ENCODE peak calls at places on chromosomes 2 and 18, in seven cellular contexts. One of them, this sample, is unnamed.
A peak's percentile ranks its signal among the peaks of the same experiment; 100 is the strongest.

GRCh38 chr2:393711-394696 is 106.1 kb upstream of the ALKAL2 start:
- DNase-seq in hepatocyte: peak; percentile 60
- DNase-seq in right cardiac atrium: no peak
- DNase-seq in ascending aorta: no peak
- DNase-seq in OCI-LY7: no peak
- DNase-seq in stomach: no peak
- DNase-seq in CD4-positive, alpha-beta memory T cell: peak; percentile 77
- DNase-seq in this sample: peak; percentile 53

GRCh38 chr18:42675810-42676209 is 439.7 kb downstream of the RIT2 start:
- DNase-seq in hepatocyte: no peak
- DNase-seq in right cardiac atrium: no peak
- DNase-seq in ascending aorta: no peak
- DNase-seq in OCI-LY7: no peak
- DNase-seq in stomach: no peak
- DNase-seq in CD4-positive, alpha-beta memory T cell: no peak
- DNase-seq in this sample: no peak

GRCh38 chr2:30230855-30231725 is at the start of gene LBH:
- DNase-seq in hepatocyte: peak; percentile 94
- DNase-seq in right cardiac atrium: peak; percentile 95
- DNase-seq in ascending aorta: peak; percentile 96
- DNase-seq in OCI-LY7: peak; percentile 57
- DNase-seq in stomach: peak; percentile 79
- DNase-seq in CD4-positive, alpha-beta memory T cell: peak; percentile 88
- DNase-seq in this sample: peak; percentile 86

GRCh38 chr18:41756141-41756540 is 198.9 kb upstream of the PIK3C3 start:
- DNase-seq in hepatocyte: no peak
- DNase-seq in right cardiac atrium: no peak
- DNase-seq in ascending aorta: no peak
- DNase-seq in OCI-LY7: no peak
- DNase-seq in stomach: no peak
- DNase-seq in CD4-positive, alpha-beta memory T cell: no peak
- DNase-seq in this sample: no peak

GRCh38 chr18:49031511-49032188 is 80.9 kb upstream of the SMAD7 start:
- DNase-seq in hepatocyte: peak; percentile 2
- DNase-seq in right cardiac atrium: peak; percentile 39
- DNase-seq in ascending aorta: no peak
- DNase-seq in OCI-LY7: no peak
- DNase-seq in stomach: peak; percentile 24
- DNase-seq in CD4-positive, alpha-beta memory T cell: peak; percentile 22
- DNase-seq in this sample: no peak

GRCh38 chr2:46270384-46270783 is 26.8 kb upstream of the EPAS1 start:
- DNase-seq in hepatocyte: no peak
- DNase-seq in right cardiac atrium: no peak
- DNase-seq in ascending aorta: no peak
- DNase-seq in OCI-LY7: no peak
- DNase-seq in stomach: no peak
- DNase-seq in CD4-positive, alpha-beta memory T cell: no peak
- DNase-seq in this sample: no peak

GRCh38 chr2:183029219-183029618 is 9.0 kb downstream of the NCKAP1 start:
- DNase-seq in hepatocyte: no peak
- DNase-seq in right cardiac atrium: no peak
- DNase-seq in ascending aorta: no peak
- DNase-seq in OCI-LY7: no peak
- DNase-seq in stomach: no peak
- DNase-seq in CD4-positive, alpha-beta memory T cell: no peak
- DNase-seq in this sample: no peak

GRCh38 chr18:7577706-7578105 is 10.6 kb downstream of the PTPRM start:
- DNase-seq in hepatocyte: no peak
- DNase-seq in right cardiac atrium: no peak
- DNase-seq in ascending aorta: no peak
- DNase-seq in OCI-LY7: no peak
- DNase-seq in stomach: no peak
- DNase-seq in CD4-positive, alpha-beta memory T cell: no peak
- DNase-seq in this sample: no peak

GRCh38 chr2:14773696-14774095 is 141.2 kb downstream of the LRATD1 start:
- DNase-seq in hepatocyte: no peak
- DNase-seq in right cardiac atrium: no peak
- DNase-seq in ascending aorta: no peak
- DNase-seq in OCI-LY7: no peak
- DNase-seq in stomach: no peak
- DNase-seq in CD4-positive, alpha-beta memory T cell: no peak
- DNase-seq in this sample: no peak

GRCh38 chr2:143083636-143084035 is 45.6 kb upstream of the ARHGAP15 start:
- DNase-seq in hepatocyte: no peak
- DNase-seq in right cardiac atrium: no peak
- DNase-seq in ascending aorta: no peak
- DNase-seq in OCI-LY7: no peak
- DNase-seq in stomach: no peak
- DNase-seq in CD4-positive, alpha-beta memory T cell: no peak
- DNase-seq in this sample: no peak

GRCh38 chr2:136281281-136282117 is 163.6 kb upstream of the CXCR4 start:
- DNase-seq in hepatocyte: no peak
- DNase-seq in right cardiac atrium: no peak
- DNase-seq in ascending aorta: no peak
- DNase-seq in OCI-LY7: no peak
- DNase-seq in stomach: no peak
- DNase-seq in CD4-positive, alpha-beta memory T cell: peak; percentile 70
- DNase-seq in this sample: peak; percentile 63

GRCh38 chr2:218970916-218971315 is 11.4 kb downstream of the CDK5R2 start:
- DNase-seq in hepatocyte: no peak
- DNase-seq in right cardiac atrium: no peak
- DNase-seq in ascending aorta: no peak
- DNase-seq in OCI-LY7: no peak
- DNase-seq in stomach: no peak
- DNase-seq in CD4-positive, alpha-beta memory T cell: no peak
- DNase-seq in this sample: no peak

GRCh38 chr18:21740474-21740723 is 193 bp upstream of the MIB1 start:
- DNase-seq in hepatocyte: peak; percentile 100
- DNase-seq in right cardiac atrium: no peak
- DNase-seq in ascending aorta: peak; percentile 99
- DNase-seq in OCI-LY7: peak; percentile 98
- DNase-seq in stomach: no peak
- DNase-seq in CD4-positive, alpha-beta memory T cell: no peak
- DNase-seq in this sample: peak; percentile 97

GRCh38 chr2:109614715-109615636 is 812 bp downstream of the SOWAHC start:
- DNase-seq in hepatocyte: peak; percentile 51
- DNase-seq in right cardiac atrium: peak; percentile 73
- DNase-seq in ascending aorta: peak; percentile 67
- DNase-seq in OCI-LY7: no peak
- DNase-seq in stomach: no peak
- DNase-seq in CD4-positive, alpha-beta memory T cell: peak; percentile 14
- DNase-seq in this sample: no peak

GRCh38 chr18:50089702-50090101 is 105.2 kb downstream of the MYO5B start:
- DNase-seq in hepatocyte: no peak
- DNase-seq in right cardiac atrium: no peak
- DNase-seq in ascending aorta: no peak
- DNase-seq in OCI-LY7: no peak
- DNase-seq in stomach: no peak
- DNase-seq in CD4-positive, alpha-beta memory T cell: no peak
- DNase-seq in this sample: no peak

GRCh38 chr2:232633413-232634318 is at the start of gene EFHD1:
- DNase-seq in hepatocyte: peak; percentile 85
- DNase-seq in right cardiac atrium: peak; percentile 92
- DNase-seq in ascending aorta: peak; percentile 91
- DNase-seq in OCI-LY7: no peak
- DNase-seq in stomach: peak; percentile 75
- DNase-seq in CD4-positive, alpha-beta memory T cell: peak; percentile 33
- DNase-seq in this sample: peak; percentile 8

DNA sequence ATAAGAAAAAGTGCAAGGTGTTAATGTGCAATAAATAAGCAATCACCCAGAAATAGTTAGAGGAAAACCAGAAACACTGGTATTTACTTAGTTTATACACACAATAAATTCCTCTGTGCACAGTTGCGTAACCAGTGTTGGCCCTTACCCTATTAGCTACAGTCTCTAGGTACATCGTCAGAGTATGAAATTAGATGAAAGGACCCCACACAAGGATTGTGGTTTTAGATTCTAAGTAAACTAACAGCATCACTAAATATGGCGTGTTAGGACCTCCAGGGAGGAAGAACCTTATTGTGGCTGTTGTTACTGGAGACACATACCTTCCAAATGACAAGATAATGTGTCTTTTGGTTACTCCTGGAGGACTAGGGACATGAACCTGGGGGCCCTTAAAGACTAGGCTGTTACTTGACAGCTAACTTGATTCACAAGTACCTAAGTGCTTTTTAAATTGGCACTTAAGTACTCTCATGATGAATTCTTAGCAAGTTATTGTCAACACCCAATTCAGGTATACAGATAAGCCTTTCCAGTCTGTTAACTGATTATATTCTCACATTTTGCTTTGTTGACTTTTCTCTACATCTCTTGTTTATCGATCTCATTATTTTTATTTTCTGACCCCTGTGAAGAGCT is 115.3 kb downstream of the FEZ2 start:
- DNase-seq in hepatocyte: peak; percentile 49
- DNase-seq in right cardiac atrium: no peak
- DNase-seq in ascending aorta: no peak
- DNase-seq in OCI-LY7: no peak
- DNase-seq in stomach: no peak
- DNase-seq in CD4-positive, alpha-beta memory T cell: no peak
- DNase-seq in this sample: no peak
- H3K4me1 ChIP-seq in hepatocyte: peaks cover 43% of the 10 kb centered on the region
- H3K4me1 ChIP-seq in right cardiac atrium: peaks cover 10% of the 10 kb centered on the region
- H3K4me1 ChIP-seq in ascending aorta: peaks cover 65% of the 10 kb centered on the region
- H3K4me1 ChIP-seq in OCI-LY7: peaks cover 1% of the 10 kb centered on the region
- H3K4me1 ChIP-seq in stomach: peaks cover 71% of the 10 kb centered on the region
- H3K4me1 ChIP-seq in CD4-positive, alpha-beta memory T cell: no peaks in the 10 kb centered on the region
- H3K4me1 ChIP-seq in this sample: no peaks in the 10 kb centered on the region

GRCh38 chr2:12765203-12765602 is 48.5 kb downstream of the TRIB2 start:
- DNase-seq in hepatocyte: no peak
- DNase-seq in right cardiac atrium: no peak
- DNase-seq in ascending aorta: no peak
- DNase-seq in OCI-LY7: no peak
- DNase-seq in stomach: no peak
- DNase-seq in CD4-positive, alpha-beta memory T cell: no peak
- DNase-seq in this sample: no peak

GRCh38 chr2:12763486-12763885 is 46.8 kb downstream of the TRIB2 start:
- DNase-seq in hepatocyte: no peak
- DNase-seq in right cardiac atrium: no peak
- DNase-seq in ascending aorta: no peak
- DNase-seq in OCI-LY7: no peak
- DNase-seq in stomach: no peak
- DNase-seq in CD4-positive, alpha-beta memory T cell: no peak
- DNase-seq in this sample: no peak

GRCh38 chr2:12764075-12764722 is 47.5 kb downstream of the TRIB2 start:
- DNase-seq in hepatocyte: no peak
- DNase-seq in right cardiac atrium: no peak
- DNase-seq in ascending aorta: no peak
- DNase-seq in OCI-LY7: no peak
- DNase-seq in stomach: no peak
- DNase-seq in CD4-positive, alpha-beta memory T cell: no peak
- DNase-seq in this sample: no peak

GRCh38 chr2:12767541-12767940 is 50.8 kb downstream of the TRIB2 start:
- DNase-seq in hepatocyte: no peak
- DNase-seq in right cardiac atrium: no peak
- DNase-seq in ascending aorta: no peak
- DNase-seq in OCI-LY7: no peak
- DNase-seq in stomach: no peak
- DNase-seq in CD4-positive, alpha-beta memory T cell: no peak
- DNase-seq in this sample: no peak

DNA sequence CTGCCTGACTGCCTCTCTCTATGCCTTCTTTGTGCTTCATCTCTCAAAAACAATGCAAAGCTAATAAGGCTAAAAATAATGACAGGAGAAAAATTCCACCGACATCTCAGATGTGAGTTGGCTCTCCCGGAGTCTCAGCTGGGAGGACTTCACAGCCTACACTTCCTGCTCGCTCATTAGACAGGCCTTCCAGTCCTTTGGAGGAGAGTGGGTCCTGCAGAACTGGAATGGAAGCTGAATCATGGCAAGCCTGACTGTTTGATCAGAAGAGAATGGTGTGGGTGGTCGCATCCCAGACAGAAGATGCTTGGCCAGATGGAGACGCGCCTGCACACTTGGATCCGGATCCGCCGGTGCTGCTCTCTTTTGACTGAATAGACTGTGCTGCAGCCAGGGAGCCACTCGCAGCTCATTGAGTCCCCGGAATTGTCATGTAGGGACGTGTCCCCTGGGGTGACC is 49.7 kb downstream of the TRIB2 start:
- DNase-seq in hepatocyte: no peak
- DNase-seq in right cardiac atrium: no peak
- DNase-seq in ascending aorta: no peak
- DNase-seq in OCI-LY7: no peak
- DNase-seq in stomach: no peak
- DNase-seq in CD4-positive, alpha-beta memory T cell: no peak
- DNase-seq in this sample: no peak
- H3K27ac ChIP-seq in hepatocyte: no peak overlapping the region
- H3K27ac ChIP-seq in right cardiac atrium: no peak overlapping the region
- H3K27ac ChIP-seq in ascending aorta: no peak overlapping the region
- H3K27ac ChIP-seq in OCI-LY7: no peak overlapping the region
- H3K27ac ChIP-seq in stomach: no peak overlapping the region
- H3K27ac ChIP-seq in CD4-positive, alpha-beta memory T cell: no peak overlapping the region
- H3K27ac ChIP-seq in this sample: no peak overlapping the region

GRCh38 chr2:161386228-161386627 is 29.9 kb upstream of the TBR1 start:
- DNase-seq in hepatocyte: no peak
- DNase-seq in right cardiac atrium: no peak
- DNase-seq in ascending aorta: no peak
- DNase-seq in OCI-LY7: no peak
- DNase-seq in stomach: no peak
- DNase-seq in CD4-positive, alpha-beta memory T cell: no peak
- DNase-seq in this sample: no peak
- H3K4me1 ChIP-seq in hepatocyte: no peaks in the 10 kb centered on the region
- H3K4me1 ChIP-seq in right cardiac atrium: no peaks in the 10 kb centered on the region
- H3K4me1 ChIP-seq in ascending aorta: peaks cover 4% of the 10 kb centered on the region
- H3K4me1 ChIP-seq in OCI-LY7: no peaks in the 10 kb centered on the region
- H3K4me1 ChIP-seq in stomach: no peaks in the 10 kb centered on the region
- H3K4me1 ChIP-seq in CD4-positive, alpha-beta memory T cell: peaks cover 13% of the 10 kb centered on the region
- H3K4me1 ChIP-seq in this sample: no peaks in the 10 kb centered on the region

GRCh38 chr2:205741256-205741978 is 59.1 kb downstream of the NRP2 start:
- DNase-seq in hepatocyte: no peak
- DNase-seq in right cardiac atrium: no peak
- DNase-seq in ascending aorta: no peak
- DNase-seq in OCI-LY7: no peak
- DNase-seq in stomach: no peak
- DNase-seq in CD4-positive, alpha-beta memory T cell: no peak
- DNase-seq in this sample: no peak
- H3K27ac ChIP-seq in hepatocyte: no peak overlapping the region
- H3K27ac ChIP-seq in right cardiac atrium: no peak overlapping the region
- H3K27ac ChIP-seq in ascending aorta: no peak overlapping the region
- H3K27ac ChIP-seq in OCI-LY7: no peak overlapping the region
- H3K27ac ChIP-seq in stomach: no peak overlapping the region
- H3K27ac ChIP-seq in CD4-positive, alpha-beta memory T cell: no peak overlapping the region
- H3K27ac ChIP-seq in this sample: no peak overlapping the region

This sample was measured in effector memory CD4-positive, alpha-beta T cell.